ENCODE peak calls at places on chromosome 20, in five cellular contexts. Z is lower lobe of right lung, S is AG04450, F is ascending aorta, Y is ovary. N is an unnamed sample.

GRCh38 chr20:29427201-29428060 is 1830.0 kb upstream of the DEFB115 start:
- DNase-seq in Z (no peak), S (no peak), F (no peak), Y (no peak), N (no peak)

GRCh38 chr20:16485406-16485805 is 87.8 kb downstream of the KIF16B start:
- DNase-seq in Z (no peak), S (no peak), F (no peak), Y (no peak), N (no peak)

GRCh38 chr20:58639182-58640146 is 11.6 kb upstream of the STX16 start:
- DNase-seq in Z (no peak), S (no peak), F (peak), Y (peak), N (no peak)

GRCh38 chr20:48826883-48827771 is 672 bp downstream of the PREX1 start:
- DNase-seq in Z (peak), S (no peak), F (no peak), Y (no peak), N (no peak)

GRCh38 chr20:35299780-35300179 is 7.6 kb upstream of the FAM83C start:
- DNase-seq in Z (no peak), S (no peak), F (no peak), Y (no peak), N (no peak)

GRCh38 chr20:60408435-60408834 is 450.2 kb downstream of the CDH26 start:
- DNase-seq in Z (no peak), S (no peak), F (no peak), Y (no peak), N (no peak)

GRCh38 chr20:3071610-3072529 is at the start of gene OXT:
- DNase-seq in Z (peak), S (no peak), F (no peak), Y (no peak), N (no peak)

GRCh38 chr20:60206259-60206658 is 248.0 kb downstream of the CDH26 start:
- DNase-seq in Z (no peak), S (peak), F (no peak), Y (no peak), N (peak)

GRCh38 chr20:35312348-35312747 is 20.1 kb upstream of the FAM83C start:
- DNase-seq in Z (no peak), S (peak), F (no peak), Y (no peak), N (peak)

GRCh38 chr20:19380211-19380610 is 167.8 kb downstream of the SLC24A3 start:
- DNase-seq in Z (no peak), S (no peak), F (no peak), Y (no peak), N (no peak)

GRCh38 chr20:44358776-44359175 is 3.3 kb downstream of the HNF4A start:
- DNase-seq in Z (no peak), S (no peak), F (no peak), Y (no peak), N (no peak)

GRCh38 chr20:44723798-44724362 is 8.7 kb downstream of the CCN5 start:
- DNase-seq in Z (peak), S (no peak), F (no peak), Y (no peak), N (no peak)

GRCh38 chr20:60011512-60012507 is 53.6 kb downstream of the CDH26 start:
- DNase-seq in Z (no peak), S (no peak), F (no peak), Y (no peak), N (no peak)

GRCh38 chr20:56223352-56223751 is 25.2 kb upstream of the MC3R start:
- DNase-seq in Z (no peak), S (no peak), F (no peak), Y (no peak), N (no peak)

GRCh38 chr20:25082498-25082873 is 545 bp upstream of the VSX1 start:
- DNase-seq in Z (no peak), S (no peak), F (no peak), Y (no peak), N (no peak)

GRCh38 chr20:25065625-25066338 is 7.8 kb upstream of the ACSS1 start:
- DNase-seq in Z (no peak), S (no peak), F (peak), Y (peak), N (peak)

GRCh38 chr20:58579819-58580492 is 64.8 kb upstream of the APCDD1L start:
- DNase-seq in Z (no peak), S (no peak), F (no peak), Y (no peak), N (no peak)

GRCh38 chr20:57857118-57857517 is 147.3 kb upstream of the PMEPA1 start:
- DNase-seq in Z (no peak), S (no peak), F (no peak), Y (no peak), N (no peak)

DNA sequence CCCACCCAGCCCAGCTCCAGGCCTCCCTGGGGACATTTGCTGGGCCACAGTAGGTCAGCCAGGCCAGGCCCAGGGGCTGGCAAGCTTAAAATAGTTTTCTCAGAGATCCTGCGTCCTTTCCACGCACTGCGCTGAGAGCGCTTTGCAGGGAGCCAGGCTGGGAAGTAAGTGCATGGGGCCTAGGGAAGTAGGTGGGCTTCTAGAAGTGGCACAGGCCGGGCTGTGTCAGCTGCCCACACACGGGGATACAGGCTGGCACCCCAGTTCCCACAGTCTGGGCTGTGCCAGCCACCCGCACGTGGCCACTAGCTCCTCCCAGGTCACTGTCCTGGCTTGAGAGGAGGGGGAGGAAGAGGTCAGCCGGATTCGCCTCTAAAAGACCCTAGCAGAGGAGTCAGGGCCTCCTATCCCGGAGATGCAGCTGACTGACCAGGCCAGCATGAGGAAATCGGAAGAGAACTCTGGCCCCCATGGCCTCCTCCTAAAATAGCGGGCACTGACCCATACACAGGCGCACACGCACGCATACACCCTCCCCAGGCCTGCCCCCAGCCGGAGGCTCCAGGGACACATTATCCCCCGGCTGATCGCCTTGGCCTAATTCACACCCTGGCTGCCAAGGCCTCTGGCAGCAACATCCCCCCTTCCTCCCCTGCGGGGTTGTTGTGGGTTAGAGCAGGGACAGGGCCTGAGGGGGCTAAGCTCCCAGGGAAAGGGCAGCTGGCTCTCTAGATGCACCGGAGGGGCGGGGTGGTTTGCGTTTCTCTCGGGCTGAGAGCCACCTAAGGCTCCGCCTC is 5.4 kb downstream of the SLCO4A1 start:
- DNase-seq in Z (no peak), S (no peak), F (peak), Y (peak), N (no peak)
- H3K27ac ChIP-seq in Z (peak), S (no peak), F (peak), Y (peak), N (no peak)

DNA sequence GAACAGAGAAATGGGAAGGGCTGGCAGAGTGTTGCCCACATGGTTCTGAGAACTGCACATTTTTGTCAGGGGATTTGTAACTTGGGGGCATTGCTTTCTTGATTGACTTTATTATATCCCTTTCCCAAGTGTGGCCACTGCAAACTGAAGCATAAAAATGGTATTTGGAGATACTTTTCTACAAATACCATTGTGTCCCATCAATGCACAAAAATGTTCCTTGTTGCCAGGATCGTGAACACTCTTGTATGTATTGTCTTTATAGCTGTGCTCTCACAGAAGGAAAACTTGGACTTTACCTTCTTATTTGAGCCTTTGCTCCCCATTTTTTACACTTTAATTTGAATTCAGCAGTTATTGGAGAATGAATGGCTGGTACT is 57.1 kb upstream of the C20orf144 start:
- DNase-seq in Z (no peak), S (no peak), F (no peak), Y (no peak), N (no peak)
- H3K27ac ChIP-seq in Z (no peak), S (no peak), F (no peak), Y (no peak), N (no peak)

DNA sequence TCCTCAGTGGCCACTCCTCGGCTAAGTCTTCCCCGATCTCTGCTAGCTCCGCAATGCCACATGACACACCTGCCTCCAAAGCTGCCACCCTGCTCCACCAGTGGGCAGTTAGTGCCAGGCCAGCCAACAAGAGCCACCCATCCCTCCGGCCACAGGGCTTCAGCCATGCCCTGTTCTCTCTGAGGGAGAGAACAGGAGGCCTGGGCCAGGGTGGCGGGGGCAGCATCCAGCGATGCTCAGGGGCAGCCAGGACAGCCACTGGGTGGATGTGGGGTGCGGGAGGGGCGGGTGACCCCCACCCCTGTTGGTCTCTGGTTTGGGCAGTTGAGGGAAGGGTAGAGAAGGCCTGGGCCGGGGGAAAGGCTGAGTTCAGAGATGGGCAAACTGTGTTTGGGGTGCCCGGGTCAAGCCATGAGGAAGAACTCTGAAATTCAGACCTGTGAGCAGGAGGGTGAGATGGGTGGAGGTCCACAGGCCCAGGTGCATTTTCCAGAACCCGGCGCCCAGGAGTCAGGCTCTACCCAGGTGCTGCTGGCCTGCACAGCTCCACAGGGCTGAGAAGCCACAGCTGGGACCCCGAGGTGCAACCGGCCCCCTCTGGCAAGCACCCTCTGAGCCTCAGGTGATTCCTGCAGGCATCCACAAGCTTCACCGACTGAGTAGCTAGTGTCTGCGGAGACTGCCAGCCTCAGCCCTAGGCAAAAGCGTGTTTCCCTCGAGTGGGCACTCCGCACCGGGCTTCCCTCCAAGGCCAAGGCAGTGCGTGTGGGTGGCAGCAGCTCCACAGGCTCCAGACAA is 91.1 kb downstream of the SULF2 start:
- DNase-seq in Z (no peak), S (no peak), F (no peak), Y (no peak), N (no peak)
- H3K27ac ChIP-seq in Z (no peak), S (no peak), F (no peak), Y (no peak), N (no peak)

GRCh38 chr20:41187668-41188067 is 50.3 kb downstream of the PLCG1 start:
- DNase-seq in Z (no peak), S (no peak), F (no peak), Y (no peak), N (no peak)
- H3K27ac ChIP-seq in Z (no peak), S (no peak), F (no peak), Y (no peak), N (no peak)

DNA sequence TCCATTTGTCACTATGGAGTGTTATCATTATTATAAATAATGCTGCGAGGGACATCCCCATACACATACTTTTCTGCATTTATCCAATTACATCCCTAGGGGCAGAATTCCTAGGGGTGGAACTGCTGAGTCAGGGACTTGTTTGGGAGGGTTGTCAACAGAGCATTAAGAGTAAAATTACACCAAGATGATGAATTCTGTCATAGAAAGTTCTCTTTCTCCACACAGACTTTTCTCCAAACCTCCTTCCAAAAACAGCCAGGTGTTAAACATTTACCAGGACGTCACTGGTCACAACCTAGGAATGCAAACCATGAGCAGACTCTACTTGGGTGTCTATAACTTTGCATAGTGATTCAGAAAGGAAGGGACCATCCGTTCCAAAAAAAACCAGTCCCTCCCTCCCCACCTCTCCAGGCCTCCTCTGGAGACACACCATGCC is 95.5 kb downstream of the PRND start:
- DNase-seq in Z (no peak), S (no peak), F (no peak), Y (no peak), N (no peak)
- H3K27ac ChIP-seq in Z (no peak), S (no peak), F (no peak), Y (no peak), N (no peak)

DNA sequence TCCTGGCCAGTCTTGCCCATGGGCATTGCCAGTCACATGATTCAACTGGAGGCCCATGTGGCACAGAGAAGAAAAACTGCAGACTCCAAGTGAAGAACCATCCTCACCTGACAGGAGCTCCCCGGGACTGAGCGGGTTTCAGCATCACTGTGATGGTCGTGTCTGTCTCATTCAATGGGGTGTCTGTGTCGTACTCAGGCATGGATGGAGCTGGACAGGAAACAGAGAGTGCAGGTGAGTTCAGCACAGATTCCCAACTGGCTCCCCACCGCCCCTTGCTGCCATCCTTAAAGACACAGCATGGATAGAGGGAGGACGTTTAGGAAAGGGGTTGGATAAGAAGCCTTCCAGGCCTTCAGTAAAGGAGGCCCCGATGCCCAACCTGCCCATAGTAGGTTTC is 732.3 kb upstream of the CHD6 start:
- DNase-seq in Z (no peak), S (no peak), F (no peak), Y (no peak), N (no peak)
- H3K27ac ChIP-seq in Z (no peak), S (no peak), F (no peak), Y (no peak), N (no peak)

DNA sequence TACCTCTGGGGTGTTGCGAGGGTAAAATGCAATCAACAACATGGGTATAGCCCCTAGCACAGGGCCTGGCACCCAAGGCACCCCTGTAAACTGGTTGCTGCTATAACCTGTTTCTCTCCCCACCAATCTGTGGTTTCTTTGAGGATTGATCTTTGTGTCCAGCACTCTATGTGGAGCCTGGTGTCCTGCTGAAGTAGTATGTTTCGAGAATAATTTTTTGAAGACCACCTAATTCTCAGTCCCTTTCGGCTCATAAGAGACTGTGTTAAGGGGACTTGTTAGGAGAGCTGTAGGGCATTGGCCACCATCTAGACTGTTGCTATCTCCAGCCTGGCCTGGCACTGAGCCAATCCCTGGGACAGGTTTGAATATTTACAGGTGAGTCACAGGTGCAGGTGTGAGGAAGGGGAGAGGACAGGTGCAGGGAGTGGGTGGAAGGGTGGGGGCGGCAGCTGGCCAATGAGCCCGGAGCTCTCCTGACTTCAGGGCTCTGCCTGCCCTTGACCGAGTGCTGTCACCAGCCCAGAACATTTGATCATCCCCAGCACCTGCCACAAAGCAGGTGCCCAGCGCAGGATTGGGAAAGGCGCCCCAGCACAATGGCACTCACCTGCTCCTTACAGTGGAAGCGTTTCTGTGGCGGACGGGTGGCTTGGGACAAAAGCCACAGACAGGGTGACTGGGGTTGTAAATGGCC is 8.1 kb upstream of the C20orf144 start:
- DNase-seq in Z (peak), S (no peak), F (no peak), Y (peak), N (no peak)
- H3K27ac ChIP-seq in Z (no peak), S (no peak), F (no peak), Y (peak), N (no peak)

GRCh38 chr20:51696304-51697118 is 71.7 kb downstream of the ATP9A start:
- DNase-seq in Z (no peak), S (no peak), F (no peak), Y (peak), N (no peak)
- H3K27ac ChIP-seq in Z (peak), S (peak), F (no peak), Y (no peak), N (peak)

GRCh38 chr20:38094968-38095689 is 61.6 kb downstream of the RPRD1B start:
- DNase-seq in Z (no peak), S (no peak), F (no peak), Y (no peak), N (no peak)

GRCh38 chr20:38094373-38094775 is 60.8 kb downstream of the RPRD1B start:
- DNase-seq in Z (no peak), S (no peak), F (peak), Y (no peak), N (peak)

GRCh38 chr20:38104283-38104682 is 60.8 kb downstream of the TGM2 start:
- DNase-seq in Z (no peak), S (no peak), F (no peak), Y (no peak), N (no peak)

GRCh38 chr20:38093641-38094077 is 60.1 kb downstream of the RPRD1B start:
- DNase-seq in Z (no peak), S (no peak), F (no peak), Y (no peak), N (no peak)

GRCh38 chr20:38098952-38099351 is 65.4 kb downstream of the RPRD1B start:
- DNase-seq in Z (no peak), S (no peak), F (no peak), Y (no peak), N (peak)
- H3K27ac ChIP-seq in Z (no peak), S (no peak), F (peak), Y (no peak), N (peak)

GRCh38 chr20:49985617-49986016 is 2.8 kb downstream of the SNAI1 start:
- DNase-seq in Z (no peak), S (no peak), F (no peak), Y (no peak), N (no peak)

GRCh38 chr20:49985157-49985556 is 2.4 kb downstream of the SNAI1 start:
- DNase-seq in Z (no peak), S (no peak), F (no peak), Y (no peak), N (no peak)

GRCh38 chr20:49983123-49983847 is 505 bp downstream of the SNAI1 start:
- DNase-seq in Z (no peak), S (no peak), F (no peak), Y (no peak), N (no peak)

GRCh38 chr20:49983848-49984408 is 1.1 kb downstream of the SNAI1 start:
- DNase-seq in Z (no peak), S (no peak), F (no peak), Y (peak), N (no peak)

GRCh38 chr20:49984426-49985153 is 1.8 kb downstream of the SNAI1 start:
- DNase-seq in Z (no peak), S (no peak), F (no peak), Y (no peak), N (no peak)
- H3K27ac ChIP-seq in Z (peak), S (peak), F (peak), Y (no peak), N (no peak)

N was measured in brain microvascular endothelial cell.